ENCODE peak calls at places on chromosomes 7 and 10, in five cellular contexts. K is activated CD8-positive, alpha-beta memory T cell treated with anti-CD3 and anti-CD28 coated beads, Interleukin-2, amount 10 ng/mL, durations not matched to agents 7 days and 5 days; B is GM23248; L is foreskin fibroblast; S is stimulated activated naive CD8-positive, alpha-beta T cell treated with anti-CD3 and anti-CD28 coated beads, Interleukin-15, amount 100 ng/mL, for 72 hours. J is an unnamed sample.

GRCh38 chr10:57094083-57094482 is 733.0 kb upstream of the ZWINT start:
- DNase-seq in K (no peak), B (no peak), L (no peak), S (no peak), J (no peak)

GRCh38 chr10:71590786-71591350 is 128.7 kb downstream of the C10orf105 start:
- DNase-seq in K (no peak), B (no peak), L (no peak), S (no peak), J (no peak)

GRCh38 chr7:151745090-151745638 is 131.8 kb downstream of the PRKAG2 start:
- DNase-seq in K (peak; percentile 69), B (peak; percentile 98), L (peak; percentile 87), S (peak; percentile 24), J (no peak)

GRCh38 chr10:5631936-5632335 is 34.5 kb downstream of the ASB13 start:
- DNase-seq in K (no peak), B (peak; percentile 32), L (no peak), S (no peak), J (no peak)

GRCh38 chr10:130567436-130567835 is 431.2 kb downstream of the GLRX3 start:
- DNase-seq in K (no peak), B (no peak), L (no peak), S (no peak), J (no peak)

GRCh38 chr7:107628461-107629064 is 32.1 kb upstream of the SLC26A4 start:
- DNase-seq in K (no peak), B (no peak), L (no peak), S (no peak), J (no peak)

GRCh38 chr10:48478980-48479811 is 125.7 kb downstream of the ARHGAP22 start:
- DNase-seq in K (peak; percentile 31), B (no peak), L (no peak), S (no peak), J (no peak)

GRCh38 chr7:38539477-38540081 is 91.6 kb downstream of the AMPH start:
- DNase-seq in K (no peak), B (no peak), L (no peak), S (no peak), J (no peak)

GRCh38 chr7:154568346-154568745 is 434.6 kb downstream of the PAXIP1 start:
- DNase-seq in K (no peak), B (no peak), L (no peak), S (no peak), J (peak; percentile 62)

GRCh38 chr7:117090820-117091219 is 137.5 kb downstream of the ST7 start:
- DNase-seq in K (no peak), B (no peak), L (no peak), S (no peak), J (no peak)